ENCODE peak calls at places on chromosome 19, in five cellular contexts. One of them, this sample, is unnamed.

GRCh38 chr19:8664671-8665057 is 33.9 kb downstream of the ACTL9 start:
- DNase-seq in activated T-cell treated with anti-CD3 and anti-CD28 coated beads for 4 hours: no peak
- DNase-seq in heart left ventricle: no peak
- DNase-seq in PC-3: no peak
- DNase-seq in thoracic aorta: no peak
- DNase-seq in this sample: no peak

GRCh38 chr19:17725422-17726078 is 6.3 kb downstream of the MAP1S start:
- DNase-seq in activated T-cell treated with anti-CD3 and anti-CD28 coated beads for 4 hours: no peak
- DNase-seq in heart left ventricle: no peak
- DNase-seq in PC-3: no peak
- DNase-seq in thoracic aorta: no peak
- DNase-seq in this sample: peak; percentile 52

GRCh38 chr19:33199441-33200265 is 5.5 kb downstream of the LRP3 start:
- DNase-seq in activated T-cell treated with anti-CD3 and anti-CD28 coated beads for 4 hours: no peak
- DNase-seq in heart left ventricle: no peak
- DNase-seq in PC-3: no peak
- DNase-seq in thoracic aorta: no peak
- DNase-seq in this sample: no peak

GRCh38 chr19:1266116-1266817 is 2.9 kb upstream of the CIRBP start:
- DNase-seq in activated T-cell treated with anti-CD3 and anti-CD28 coated beads for 4 hours: peak; percentile 70
- DNase-seq in heart left ventricle: peak; percentile 91
- DNase-seq in PC-3: peak; percentile 89
- DNase-seq in thoracic aorta: no peak
- DNase-seq in this sample: peak; percentile 97

GRCh38 chr19:12513531-12514061 is 29.0 kb upstream of the ZNF709 start:
- DNase-seq in activated T-cell treated with anti-CD3 and anti-CD28 coated beads for 4 hours: no peak
- DNase-seq in heart left ventricle: peak; percentile 11
- DNase-seq in PC-3: no peak
- DNase-seq in thoracic aorta: no peak
- DNase-seq in this sample: no peak

GRCh38 chr19:56167064-56167578 is 8.7 kb upstream of the GALP start:
- DNase-seq in activated T-cell treated with anti-CD3 and anti-CD28 coated beads for 4 hours: no peak
- DNase-seq in heart left ventricle: no peak
- DNase-seq in PC-3: peak; percentile 43
- DNase-seq in thoracic aorta: no peak
- DNase-seq in this sample: no peak

GRCh38 chr19:6464070-6464873 is at the start of gene CRB3:
- DNase-seq in activated T-cell treated with anti-CD3 and anti-CD28 coated beads for 4 hours: peak; percentile 47
- DNase-seq in heart left ventricle: no peak
- DNase-seq in PC-3: peak; percentile 93
- DNase-seq in thoracic aorta: no peak
- DNase-seq in this sample: no peak

GRCh38 chr19:2775556-2776430 is 7.3 kb downstream of the SGTA start:
- DNase-seq in activated T-cell treated with anti-CD3 and anti-CD28 coated beads for 4 hours: peak; percentile 70
- DNase-seq in heart left ventricle: peak; percentile 81
- DNase-seq in PC-3: no peak
- DNase-seq in thoracic aorta: no peak
- DNase-seq in this sample: no peak

GRCh38 chr19:17873661-17874422 is 2.1 kb downstream of the SLC5A5 start:
- DNase-seq in activated T-cell treated with anti-CD3 and anti-CD28 coated beads for 4 hours: peak; percentile 63
- DNase-seq in heart left ventricle: no peak
- DNase-seq in PC-3: peak; percentile 60
- DNase-seq in thoracic aorta: no peak
- DNase-seq in this sample: peak; percentile 89

GRCh38 chr19:46608581-46609345 is 7.6 kb downstream of the CALM3 start:
- DNase-seq in activated T-cell treated with anti-CD3 and anti-CD28 coated beads for 4 hours: no peak
- DNase-seq in heart left ventricle: no peak
- DNase-seq in PC-3: no peak
- DNase-seq in thoracic aorta: no peak
- DNase-seq in this sample: no peak

GRCh38 chr19:52464798-52465470 is 11.6 kb downstream of the ZNF578 start:
- DNase-seq in activated T-cell treated with anti-CD3 and anti-CD28 coated beads for 4 hours: no peak
- DNase-seq in heart left ventricle: no peak
- DNase-seq in PC-3: no peak
- DNase-seq in thoracic aorta: no peak
- DNase-seq in this sample: no peak

GRCh38 chr19:55391702-55392615 is 6.2 kb downstream of the RPL28 start:
- DNase-seq in activated T-cell treated with anti-CD3 and anti-CD28 coated beads for 4 hours: no peak
- DNase-seq in heart left ventricle: no peak
- DNase-seq in PC-3: peak; percentile 46
- DNase-seq in thoracic aorta: no peak
- DNase-seq in this sample: no peak

GRCh38 chr19:17184381-17184841 is 30.7 kb upstream of the USE1 start:
- DNase-seq in activated T-cell treated with anti-CD3 and anti-CD28 coated beads for 4 hours: peak; percentile 19
- DNase-seq in heart left ventricle: no peak
- DNase-seq in PC-3: no peak
- DNase-seq in thoracic aorta: no peak
- DNase-seq in this sample: no peak

GRCh38 chr19:6564393-6564792 is 26.6 kb downstream of the CD70 start:
- DNase-seq in activated T-cell treated with anti-CD3 and anti-CD28 coated beads for 4 hours: no peak
- DNase-seq in heart left ventricle: no peak
- DNase-seq in PC-3: peak; percentile 60
- DNase-seq in thoracic aorta: no peak
- DNase-seq in this sample: peak; percentile 80

GRCh38 chr19:45782162-45782623 is at the start of gene DMPK:
- DNase-seq in activated T-cell treated with anti-CD3 and anti-CD28 coated beads for 4 hours: no peak
- DNase-seq in heart left ventricle: peak; percentile 77
- DNase-seq in PC-3: no peak
- DNase-seq in thoracic aorta: no peak
- DNase-seq in this sample: no peak

GRCh38 chr19:43594710-43595604 is 977 bp downstream of the IRGQ start:
- DNase-seq in activated T-cell treated with anti-CD3 and anti-CD28 coated beads for 4 hours: peak; percentile 45
- DNase-seq in heart left ventricle: no peak
- DNase-seq in PC-3: peak; percentile 70
- DNase-seq in thoracic aorta: no peak
- DNase-seq in this sample: peak; percentile 91

GRCh38 chr19:48400018-48400742 is 6.7 kb downstream of the GRIN2D start:
- DNase-seq in activated T-cell treated with anti-CD3 and anti-CD28 coated beads for 4 hours: no peak
- DNase-seq in heart left ventricle: peak; percentile 52
- DNase-seq in PC-3: peak; percentile 41
- DNase-seq in thoracic aorta: no peak
- DNase-seq in this sample: peak; percentile 73

GRCh38 chr19:31023038-31023437 is 326.2 kb downstream of the TSHZ3 start:
- DNase-seq in activated T-cell treated with anti-CD3 and anti-CD28 coated beads for 4 hours: no peak
- DNase-seq in heart left ventricle: no peak
- DNase-seq in PC-3: no peak
- DNase-seq in thoracic aorta: no peak
- DNase-seq in this sample: no peak

GRCh38 chr19:35037716-35038622 is 3.6 kb upstream of the HPN start:
- DNase-seq in activated T-cell treated with anti-CD3 and anti-CD28 coated beads for 4 hours: no peak
- DNase-seq in heart left ventricle: peak; percentile 54
- DNase-seq in PC-3: no peak
- DNase-seq in thoracic aorta: no peak
- DNase-seq in this sample: no peak

GRCh38 chr19:38251564-38252051 is 4.6 kb downstream of the PPP1R14A start:
- DNase-seq in activated T-cell treated with anti-CD3 and anti-CD28 coated beads for 4 hours: no peak
- DNase-seq in heart left ventricle: peak; percentile 89
- DNase-seq in PC-3: no peak
- DNase-seq in thoracic aorta: no peak
- DNase-seq in this sample: no peak

GRCh38 chr19:18731562-18732008 is 48.1 kb downstream of the CRTC1 start:
- DNase-seq in activated T-cell treated with anti-CD3 and anti-CD28 coated beads for 4 hours: no peak
- DNase-seq in heart left ventricle: no peak
- DNase-seq in PC-3: no peak
- DNase-seq in thoracic aorta: no peak
- DNase-seq in this sample: no peak

GRCh38 chr19:48608798-48609263 is 2.3 kb downstream of the SPACA4 start:
- DNase-seq in activated T-cell treated with anti-CD3 and anti-CD28 coated beads for 4 hours: no peak
- DNase-seq in heart left ventricle: no peak
- DNase-seq in PC-3: peak; percentile 35
- DNase-seq in thoracic aorta: no peak
- DNase-seq in this sample: peak; percentile 86

GRCh38 chr19:23762548-23762883 is 3.8 kb upstream of the ZNF681 start:
- DNase-seq in activated T-cell treated with anti-CD3 and anti-CD28 coated beads for 4 hours: no peak
- DNase-seq in heart left ventricle: no peak
- DNase-seq in PC-3: no peak
- DNase-seq in thoracic aorta: peak; percentile 41
- DNase-seq in this sample: no peak

GRCh38 chr19:17765069-17765618 is 13.9 kb downstream of the FCHO1 start:
- DNase-seq in activated T-cell treated with anti-CD3 and anti-CD28 coated beads for 4 hours: no peak
- DNase-seq in heart left ventricle: peak; percentile 42
- DNase-seq in PC-3: peak; percentile 83
- DNase-seq in thoracic aorta: no peak
- DNase-seq in this sample: no peak

GRCh38 chr19:51131780-51132680 is 7.3 kb downstream of the SIGLEC9 start:
- DNase-seq in activated T-cell treated with anti-CD3 and anti-CD28 coated beads for 4 hours: no peak
- DNase-seq in heart left ventricle: peak; percentile 57
- DNase-seq in PC-3: no peak
- DNase-seq in thoracic aorta: no peak
- DNase-seq in this sample: no peak

GRCh38 chr19:12794936-12795335 is 3.6 kb downstream of the JUNB start:
- DNase-seq in activated T-cell treated with anti-CD3 and anti-CD28 coated beads for 4 hours: no peak
- DNase-seq in heart left ventricle: no peak
- DNase-seq in PC-3: no peak
- DNase-seq in thoracic aorta: no peak
- DNase-seq in this sample: no peak

This sample was measured in Karpas-422.